ENCODE peak calls at places on chromosomes 5 and 9, in six cellular contexts. F is H1, X is GM12878, Y is HCT116, U is HepG2, G is K562. T is an unnamed sample.

GRCh38 chr5:102312586-102312985 is 16.5 kb upstream of the SLCO4C1 start:
- DNase-seq in U (no peak), X (no peak), G (no peak), F (no peak), Y (no peak), T (no peak)

GRCh38 chr5:78746990-78747389 is 98.4 kb upstream of the LHFPL2 start:
- DNase-seq in F (no peak), U (no peak), Y (no peak), X (no peak), G (no peak), T (no peak)

GRCh38 chr9:93673844-93674334 is 97.5 kb downstream of the PHF2 start:
- DNase-seq in Y (no peak), G (no peak), F (no peak), U (no peak), X (no peak), T (no peak)

GRCh38 chr5:124894541-124894940 is 148.1 kb upstream of the ZNF608 start:
- DNase-seq in X (no peak), F (no peak), U (no peak), G (no peak), Y (no peak), T (no peak)

GRCh38 chr5:177520271-177520670 is 3.5 kb upstream of the DDX41 start:
- DNase-seq in X (no peak), Y (no peak), G (no peak), U (no peak), F (no peak), T (no peak)

GRCh38 chr9:83062653-83063527 is at the start of gene RASEF:
- DNase-seq in Y (no peak), G (no peak), X (no peak), U (no peak), F (peak; percentile 46), T (peak; percentile 40)

GRCh38 chr9:122128007-122128406 is 31.6 kb downstream of the NDUFA8 start:
- DNase-seq in G (no peak), X (no peak), F (no peak), Y (no peak), U (no peak), T (no peak)

GRCh38 chr5:124289641-124290201 is 456.7 kb downstream of the ZNF608 start:
- DNase-seq in G (no peak), F (peak; percentile 23), U (peak; percentile 91), Y (peak; percentile 15), X (no peak), T (no peak)

GRCh38 chr9:24036459-24036858 is 210.4 kb upstream of the ELAVL2 start:
- DNase-seq in U (no peak), G (no peak), F (no peak), Y (no peak), X (no peak), T (no peak)

GRCh38 chr9:24041294-24041693 is 215.3 kb upstream of the ELAVL2 start:
- DNase-seq in X (no peak), Y (no peak), F (no peak), G (no peak), U (no peak), T (no peak)

GRCh38 chr9:24035816-24036215 is 209.8 kb upstream of the ELAVL2 start:
- DNase-seq in U (no peak), F (no peak), X (no peak), G (no peak), Y (no peak), T (no peak)
- TF ChIP-seq ZNF274 in U (no peak), F (no peak), X (no peak), G (no peak), Y (no peak), T (no peak)

DNA sequence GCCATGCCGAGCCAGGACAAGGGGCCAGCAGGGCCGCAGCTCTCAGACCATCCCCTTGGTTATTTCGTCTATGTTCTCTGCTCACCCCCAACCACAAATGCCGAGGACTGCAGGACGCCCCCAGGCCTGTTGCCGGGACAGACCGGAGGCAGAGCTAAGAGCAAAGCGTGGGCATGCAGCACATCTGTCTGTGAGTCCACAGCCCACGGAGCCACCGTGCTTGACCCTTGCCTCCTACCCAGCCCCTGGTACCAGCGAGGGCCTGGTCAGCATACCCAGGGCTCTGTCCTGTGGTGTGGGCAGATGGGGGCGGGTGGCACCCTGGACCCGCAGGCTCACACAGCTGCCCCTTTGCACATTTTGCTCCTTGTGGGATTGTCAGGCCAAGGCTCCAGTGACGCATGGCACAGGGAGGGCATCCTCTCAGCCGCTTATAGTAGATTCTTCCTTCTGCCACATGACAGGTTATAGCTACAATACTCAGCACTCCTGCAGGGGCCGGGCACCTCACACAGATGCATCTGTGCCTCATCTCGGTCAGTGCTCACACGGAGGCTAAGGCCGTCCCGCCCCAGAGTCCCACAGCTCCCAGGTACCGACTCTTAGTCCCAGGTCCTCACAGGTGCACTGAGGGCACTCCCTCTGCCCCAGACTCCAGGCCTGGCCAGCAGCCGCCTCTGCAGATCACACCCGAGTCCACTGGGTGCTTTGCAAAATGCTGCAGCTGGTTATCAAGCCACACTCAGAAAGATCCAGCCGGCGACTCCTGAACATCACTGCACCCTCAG is 4.5 kb downstream of the BRD3 start:
- DNase-seq in G (no peak), U (no peak), F (no peak), Y (no peak), X (no peak), T (no peak)
- TF ChIP-seq ZNF274 in G (no peak), U (no peak), F (no peak), Y (no peak), X (no peak), T (no peak)

GRCh38 chr5:141968914-141969608 is at the start of gene RNF14:
- DNase-seq in G (peak; percentile 97), X (peak; percentile 74), F (peak; percentile 89), U (peak; percentile 87), Y (peak; percentile 83), T (peak; percentile 76)

GRCh38 chr5:141973871-141974595 is 5.1 kb downstream of the RNF14 start:
- DNase-seq in X (no peak), Y (no peak), F (no peak), G (no peak), U (no peak), T (no peak)

GRCh38 chr5:141966963-141967333 is 2.0 kb upstream of the RNF14 start:
- DNase-seq in X (no peak), Y (no peak), G (no peak), F (no peak), U (no peak), T (no peak)

GRCh38 chr5:141966275-141966962 is 2.5 kb upstream of the RNF14 start:
- DNase-seq in U (peak; percentile 22), F (no peak), G (no peak), X (no peak), Y (no peak), T (no peak)

GRCh38 chr5:141969783-141970741 is 1.2 kb downstream of the RNF14 start:
- DNase-seq in X (peak; percentile 57), Y (no peak), G (peak; percentile 93), F (no peak), U (no peak), T (no peak)
- TF ChIP-seq ZNF274 in X (no peak), Y (no peak), G (no peak), F (no peak), U (no peak), T (no peak)

DNA sequence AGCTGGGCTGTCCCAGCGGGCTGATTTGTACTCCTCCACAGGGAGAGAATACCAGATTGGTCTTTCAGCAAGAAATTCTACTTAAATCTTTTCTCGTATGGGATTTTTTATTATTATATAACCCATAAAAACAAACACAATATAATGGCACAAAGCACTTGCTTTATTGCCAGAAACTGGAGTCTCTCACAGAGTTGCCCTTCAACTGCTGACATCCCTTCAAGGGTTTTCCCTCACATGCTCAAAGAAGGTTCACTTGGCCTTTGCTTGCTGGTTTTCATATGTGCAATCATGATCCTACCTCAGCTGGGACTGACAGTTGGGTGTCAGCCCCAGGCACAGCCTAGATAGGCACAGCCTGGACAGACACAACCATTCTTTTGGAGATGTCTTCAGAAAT is 380.2 kb upstream of the RIOK2 start:
- DNase-seq in F (no peak), X (no peak), U (no peak), Y (no peak), G (no peak), T (no peak)
- TF ChIP-seq ZNF274 in F (no peak), X (no peak), U (no peak), Y (no peak), G (no peak), T (no peak)

DNA sequence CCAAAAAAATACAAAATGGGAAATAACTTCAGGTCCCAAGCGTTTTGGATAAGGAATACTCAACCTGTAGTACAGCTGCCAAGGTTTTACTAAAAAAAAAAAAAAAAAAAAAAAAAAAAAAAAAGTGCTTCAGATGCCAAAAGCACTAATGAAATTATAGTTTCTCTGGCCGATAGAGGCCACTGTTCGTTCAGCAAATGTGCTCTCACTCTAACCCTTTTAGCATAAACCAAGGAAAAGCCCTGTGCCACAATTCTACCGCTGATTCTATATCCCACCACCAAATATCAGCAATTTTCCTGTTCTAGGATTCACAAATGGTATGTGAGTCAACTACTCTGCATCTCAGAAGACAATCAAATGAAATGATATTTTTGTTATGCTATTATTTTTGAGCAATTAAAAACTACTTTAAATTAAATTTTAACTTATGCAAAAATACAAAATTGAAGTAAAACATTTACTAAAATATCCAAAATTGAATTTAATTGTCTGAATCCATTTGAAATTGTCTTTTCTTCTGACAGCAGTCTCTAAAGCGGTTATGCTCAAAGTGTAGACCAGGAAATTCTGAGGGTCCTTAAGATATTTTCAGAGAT is 79.8 kb downstream of the RICTOR start:
- DNase-seq in F (no peak), G (peak; percentile 70), Y (peak; percentile 4), X (no peak), U (peak; percentile 64), T (peak; percentile 9)
- TF ChIP-seq ZNF274 in F (no peak), G (no peak), Y (no peak), X (no peak), U (no peak), T (no peak)

DNA sequence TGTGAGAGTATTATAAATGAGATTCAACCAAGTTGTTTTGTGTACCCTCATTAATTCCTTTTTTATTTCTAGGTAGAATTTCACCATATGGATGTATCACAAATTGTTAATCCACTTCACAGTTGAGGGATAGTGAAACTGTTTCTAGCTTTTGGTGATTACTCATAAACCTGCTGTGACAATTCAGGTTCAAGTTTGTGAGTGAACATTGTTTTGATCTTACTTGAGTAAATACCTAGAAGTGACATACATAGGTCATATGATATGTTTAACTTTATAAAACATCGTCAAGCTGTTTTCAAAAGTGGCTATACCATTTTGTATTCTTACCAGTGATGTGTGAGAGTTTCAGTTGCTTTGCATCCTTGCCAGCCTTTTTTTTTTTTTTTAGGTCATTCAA is 112.9 kb downstream of the CAMK4 start:
- DNase-seq in F (no peak), G (no peak), Y (no peak), U (no peak), X (peak; percentile 26), T (no peak)
- TF ChIP-seq ZNF274 in F (no peak), G (no peak), Y (no peak), U (no peak), X (no peak), T (no peak)

DNA sequence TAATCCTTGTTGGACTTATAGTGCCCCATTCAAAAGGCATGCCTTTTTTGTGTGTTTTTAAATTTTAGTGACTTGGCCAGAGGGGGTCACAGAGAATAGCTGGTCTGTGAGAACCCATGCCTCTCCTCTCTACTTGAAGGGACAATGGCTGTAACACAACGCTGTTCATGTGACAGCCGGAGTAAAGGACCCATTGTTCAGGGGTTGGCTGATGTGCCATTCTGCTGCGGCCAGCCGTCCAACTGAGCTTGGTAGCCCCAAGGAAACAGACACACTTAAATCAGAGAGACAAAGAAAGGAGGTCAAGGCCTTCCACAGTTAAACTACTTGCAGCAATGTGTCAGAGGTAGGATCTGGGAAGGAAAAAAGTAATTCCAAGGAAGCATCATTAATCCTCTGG is 8.0 kb downstream of the MEGF10 start:
- DNase-seq in X (no peak), U (no peak), G (no peak), Y (no peak), F (no peak), T (no peak)
- TF ChIP-seq ZNF274 in X (no peak), U (no peak), G (no peak), Y (no peak), F (no peak), T (no peak)

T was measured in NT2/D1.